ENCODE peak calls at places on chromosomes 1 and 21, in seven cellular contexts. J, F, O, K, E, A and Q are unnamed samples.

GRCh38 chr1:160376525-160377131 is 9.8 kb downstream of the NHLH1 start:
- DNase-seq in K (peak; percentile 24), F (peak; percentile 79), A (peak; percentile 75), J (peak; percentile 38), E (peak; percentile 83), O (no peak), Q (peak; percentile 81)

GRCh38 chr1:199612976-199613774 is 414.3 kb upstream of the NR5A2 start:
- DNase-seq in K (no peak), J (no peak), F (peak; percentile 17), O (no peak), A (no peak), E (no peak), Q (peak; percentile 13)

GRCh38 chr1:109255097-109255651 is 5.8 kb downstream of the CELSR2 start:
- DNase-seq in K (no peak), A (no peak), J (no peak), E (no peak), F (no peak), O (no peak), Q (no peak)

GRCh38 chr1:50420689-50421365 is 2.4 kb downstream of the DMRTA2 start:
- DNase-seq in F (no peak), O (no peak), J (no peak), A (peak; percentile 48), K (no peak), E (no peak), Q (no peak)

GRCh38 chr1:183454377-183454776 is 17.9 kb upstream of the SMG7 start:
- DNase-seq in O (no peak), J (no peak), F (peak; percentile 27), E (no peak), A (no peak), K (no peak), Q (no peak)

GRCh38 chr1:150012611-150013010 is 2.1 kb upstream of the OTUD7B start:
- DNase-seq in F (no peak), K (no peak), A (no peak), J (no peak), E (no peak), O (no peak), Q (no peak)

GRCh38 chr1:44531785-44532566 is 126.9 kb downstream of the RNF220 start:
- DNase-seq in O (no peak), E (peak; percentile 14), J (no peak), A (peak; percentile 37), F (peak; percentile 48), K (no peak), Q (peak; percentile 30)

GRCh38 chr1:156927215-156928042 is 7.0 kb downstream of the LRRC71 start:
- DNase-seq in A (peak; percentile 85), J (peak; percentile 66), K (peak; percentile 20), F (peak; percentile 90), E (peak; percentile 72), O (peak; percentile 38), Q (peak; percentile 74)

GRCh38 chr1:208540724-208541123 is 296.5 kb upstream of the PLXNA2 start:
- DNase-seq in K (no peak), J (no peak), A (no peak), F (no peak), O (no peak), E (no peak), Q (no peak)

GRCh38 chr1:98035587-98035986 is 114.8 kb upstream of the DPYD start:
- DNase-seq in F (no peak), K (no peak), A (no peak), E (peak; percentile 61), J (no peak), O (no peak), Q (peak; percentile 62)

GRCh38 chr1:228085287-228085926 is 2.9 kb downstream of the ARF1 start:
- DNase-seq in F (peak; percentile 88), A (peak; percentile 64), E (peak; percentile 90), J (no peak), K (peak; percentile 41), O (no peak), Q (peak; percentile 93)

GRCh38 chr1:56389813-56390539 is 189.4 kb downstream of the PLPP3 start:
- DNase-seq in A (no peak), K (no peak), O (peak; percentile 28), J (no peak), E (no peak), F (no peak), Q (no peak)

GRCh38 chr1:57112148-57112547 is 146.3 kb upstream of the C8B start:
- DNase-seq in E (no peak), A (no peak), F (no peak), O (no peak), K (no peak), J (no peak), Q (no peak)

GRCh38 chr1:117656202-117656641 is 50.4 kb downstream of the TENT5C start:
- DNase-seq in K (no peak), A (no peak), F (no peak), J (no peak), E (no peak), O (no peak), Q (no peak)

GRCh38 chr1:248886237-248886895 is 19.7 kb upstream of the PGBD2 start:
- DNase-seq in F (peak; percentile 51), A (no peak), K (no peak), J (no peak), O (no peak), E (peak; percentile 54), Q (peak; percentile 42)

GRCh38 chr1:14733053-14733778 is 134.7 kb downstream of the KAZN start:
- DNase-seq in K (no peak), F (peak; percentile 45), E (no peak), A (peak; percentile 28), J (peak; percentile 20), O (peak; percentile 60), Q (no peak)

GRCh38 chr1:156493154-156493631 is 7.4 kb downstream of the MEF2D start:
- DNase-seq in F (no peak), K (no peak), O (peak; percentile 84), J (peak; percentile 84), E (no peak), A (peak; percentile 25), Q (no peak)

GRCh38 chr21:38308010-38308784 is 51.4 kb downstream of the KCNJ15 start:
- DNase-seq in K (no peak), J (no peak), A (no peak), E (peak; percentile 92), F (no peak), O (no peak), Q (peak; percentile 85)

GRCh38 chr21:27391990-27392389 is 425.1 kb upstream of the ADAMTS5 start:
- DNase-seq in O (no peak), A (no peak), F (no peak), K (no peak), J (no peak), E (no peak), Q (no peak)

GRCh38 chr1:247077768-247078314 is 770 bp downstream of the ZNF670 start:
- DNase-seq in O (no peak), K (no peak), E (peak; percentile 2), A (no peak), F (no peak), J (no peak), Q (peak; percentile 10)

GRCh38 chr21:26739189-26739588 is 106.0 kb downstream of the ADAMTS1 start:
- DNase-seq in J (no peak), O (no peak), K (no peak), E (peak; percentile 59), F (peak; percentile 52), A (no peak), Q (peak; percentile 41)

GRCh38 chr1:90475623-90476022 is 241.5 kb downstream of the BARHL2 start:
- DNase-seq in J (no peak), F (no peak), O (no peak), K (no peak), E (no peak), A (peak; percentile 5), Q (no peak)
- TF ChIP-seq CTCF in J (no peak), F (no peak), O (no peak), K (no peak), E (peak; percentile 23), A (no peak), Q (peak; percentile 17)

DNA sequence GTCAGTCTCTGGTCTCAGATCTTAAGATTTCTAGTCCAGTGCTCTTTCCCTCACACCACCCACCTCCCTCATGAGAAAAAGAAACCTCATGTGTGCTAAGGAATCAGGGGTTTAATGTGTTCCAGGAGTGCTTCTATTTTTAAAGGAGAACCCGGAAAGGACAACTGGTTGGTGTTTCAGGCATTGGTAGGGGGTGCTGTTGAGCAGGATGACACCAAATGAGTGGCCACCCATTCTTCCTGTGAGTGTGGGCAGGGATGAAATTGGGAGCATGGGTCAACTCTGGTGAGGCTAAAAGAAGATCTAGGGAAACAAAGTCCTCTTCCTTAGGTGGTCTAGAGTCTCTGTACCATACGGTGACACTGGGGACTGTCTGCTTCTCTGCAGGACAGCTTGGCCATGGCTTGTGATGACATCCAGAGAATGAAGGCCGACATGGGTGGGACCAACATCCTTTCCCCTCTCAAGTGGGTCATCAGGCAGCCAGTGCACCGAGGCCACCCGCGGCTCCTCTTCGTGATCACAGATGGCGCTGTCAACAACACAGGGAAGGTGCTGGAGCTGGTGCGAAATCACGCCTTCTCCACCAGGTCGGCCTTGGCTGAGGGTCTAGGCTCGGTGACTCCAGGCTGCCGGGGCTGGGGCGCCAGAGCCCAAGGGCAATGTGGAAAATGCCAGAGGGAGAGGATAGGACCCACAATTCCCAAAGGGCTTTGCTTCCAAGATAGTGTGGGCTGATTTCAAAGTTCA is 39.3 kb downstream of the VWA5B1 start:
- DNase-seq in K (no peak), O (no peak), F (no peak), E (no peak), J (no peak), A (no peak), Q (no peak)
- TF ChIP-seq CTCF in K (no peak), O (no peak), F (peak; percentile 16), E (peak; percentile 33), J (peak; percentile 28), A (peak; percentile 23), Q (peak; percentile 18)

DNA sequence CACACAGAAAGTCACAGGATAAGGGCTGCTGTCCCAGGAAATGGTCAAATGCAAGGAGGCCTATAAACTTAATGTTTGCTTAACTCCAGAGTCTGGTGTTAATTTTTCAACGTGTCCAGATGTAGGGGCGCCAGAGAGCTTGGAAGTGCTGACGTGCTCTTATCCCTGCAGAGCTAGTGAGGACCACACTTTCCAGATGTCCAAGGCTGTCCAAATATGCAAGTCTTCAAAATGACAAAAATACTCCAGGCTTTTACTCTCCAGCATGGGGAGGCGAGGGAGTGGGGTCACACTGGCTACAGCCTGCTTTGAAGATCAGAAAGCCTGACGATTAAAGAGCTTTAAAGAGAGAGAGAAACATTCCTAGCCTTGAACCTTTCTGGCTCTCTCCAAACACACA is 57.6 kb downstream of the ABCA4 start:
- DNase-seq in O (no peak), F (peak; percentile 79), K (no peak), E (peak; percentile 90), A (peak; percentile 59), J (peak; percentile 63), Q (peak; percentile 84)
- TF ChIP-seq CTCF in O (peak; percentile 11), F (peak; percentile 25), K (peak; percentile 53), E (peak; percentile 59), A (peak; percentile 64), J (peak; percentile 58), Q (peak; percentile 63)

DNA sequence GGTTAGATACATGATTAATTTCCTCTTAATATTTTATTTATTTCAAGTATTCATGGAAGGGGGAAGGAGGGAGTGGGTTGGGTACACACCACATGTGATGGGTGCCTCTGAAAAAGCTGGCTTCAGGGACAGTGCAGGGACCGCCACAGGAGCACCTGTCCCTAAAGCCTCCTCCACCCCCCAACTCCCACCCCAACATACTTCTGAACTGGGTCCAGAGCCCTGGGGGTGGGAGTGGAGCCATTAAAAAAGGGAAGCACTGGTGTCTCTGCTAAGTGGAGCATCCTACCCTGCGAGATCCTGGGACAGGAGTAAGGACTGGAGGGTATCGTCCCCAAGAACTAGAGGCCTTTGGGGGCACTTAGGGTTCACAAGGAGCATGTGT is 5.6 kb upstream of the CLEC20A start:
- DNase-seq in J (no peak), E (no peak), A (no peak), O (no peak), F (no peak), K (no peak), Q (no peak)
- TF ChIP-seq CTCF in J (no peak), E (no peak), A (no peak), O (no peak), F (no peak), K (no peak), Q (no peak)